ENCODE peak calls at places on chromosomes 4 and X, in seven cellular contexts. One of them, this sample, is unnamed. For H3K36me3, the result is how much of the 10 kb centered on the place peaks cover.

GRCh38 chr4:101846550-101846949 is 56.0 kb downstream of the BANK1 start:
- DNase-seq in left ventricle myocardium inferior: no peak
- DNase-seq in tibial artery: no peak
- DNase-seq in left lung: no peak
- DNase-seq in hepatocyte: no peak
- DNase-seq in astrocyte: no peak
- DNase-seq in upper lobe of right lung: no peak
- DNase-seq in this sample: no peak

GRCh38 chr4:13535118-13535517 is 9.2 kb downstream of the NKX3-2 start:
- DNase-seq in hepatocyte: no peak
- DNase-seq in left lung: no peak
- DNase-seq in astrocyte: no peak
- DNase-seq in upper lobe of right lung: no peak
- DNase-seq in tibial artery: no peak
- DNase-seq in left ventricle myocardium inferior: no peak
- DNase-seq in this sample: no peak

GRCh38 chrX:40272141-40272540 is 174.4 kb upstream of the BCOR start:
- DNase-seq in hepatocyte: no peak
- DNase-seq in upper lobe of right lung: no peak
- DNase-seq in left lung: no peak
- DNase-seq in tibial artery: no peak
- DNase-seq in astrocyte: peak
- DNase-seq in left ventricle myocardium inferior: no peak
- DNase-seq in this sample: no peak

GRCh38 chr4:155444695-155445094 is 67.9 kb upstream of the MAP9 start:
- DNase-seq in left lung: no peak
- DNase-seq in astrocyte: no peak
- DNase-seq in hepatocyte: no peak
- DNase-seq in upper lobe of right lung: no peak
- DNase-seq in left ventricle myocardium inferior: no peak
- DNase-seq in tibial artery: no peak
- DNase-seq in this sample: no peak

GRCh38 chr4:8378101-8378724 is 62.3 kb downstream of the ACOX3 start:
- DNase-seq in left ventricle myocardium inferior: peak
- DNase-seq in upper lobe of right lung: no peak
- DNase-seq in tibial artery: no peak
- DNase-seq in left lung: peak
- DNase-seq in hepatocyte: no peak
- DNase-seq in astrocyte: no peak
- DNase-seq in this sample: no peak

GRCh38 chrX:10548681-10549080 is 71.7 kb downstream of the MID1 start:
- DNase-seq in hepatocyte: no peak
- DNase-seq in left ventricle myocardium inferior: no peak
- DNase-seq in left lung: no peak
- DNase-seq in astrocyte: no peak
- DNase-seq in upper lobe of right lung: no peak
- DNase-seq in tibial artery: no peak
- DNase-seq in this sample: no peak

GRCh38 chrX:79259073-79259689 is 108.0 kb downstream of the ITM2A start:
- DNase-seq in left ventricle myocardium inferior: no peak
- DNase-seq in astrocyte: no peak
- DNase-seq in tibial artery: no peak
- DNase-seq in hepatocyte: no peak
- DNase-seq in left lung: no peak
- DNase-seq in upper lobe of right lung: no peak
- DNase-seq in this sample: no peak

GRCh38 chr4:40269133-40269532 is 66.0 kb upstream of the CHRNA9 start:
- DNase-seq in upper lobe of right lung: no peak
- DNase-seq in astrocyte: no peak
- DNase-seq in left lung: no peak
- DNase-seq in left ventricle myocardium inferior: no peak
- DNase-seq in hepatocyte: no peak
- DNase-seq in tibial artery: no peak
- DNase-seq in this sample: no peak

GRCh38 chrX:7574325-7574724 is 268.6 kb upstream of the VCX start:
- DNase-seq in left ventricle myocardium inferior: no peak
- DNase-seq in upper lobe of right lung: no peak
- DNase-seq in astrocyte: no peak
- DNase-seq in tibial artery: no peak
- DNase-seq in hepatocyte: peak
- DNase-seq in left lung: no peak
- DNase-seq in this sample: no peak

GRCh38 chr4:7004331-7004730 is 38.8 kb upstream of the TADA2B start:
- DNase-seq in left ventricle myocardium inferior: no peak
- DNase-seq in left lung: no peak
- DNase-seq in upper lobe of right lung: no peak
- DNase-seq in tibial artery: no peak
- DNase-seq in hepatocyte: no peak
- DNase-seq in astrocyte: peak
- DNase-seq in this sample: peak

GRCh38 chr4:57077550-57078311 is 32.5 kb downstream of the IGFBP7 start:
- DNase-seq in hepatocyte: no peak
- DNase-seq in left ventricle myocardium inferior: no peak
- DNase-seq in left lung: no peak
- DNase-seq in upper lobe of right lung: no peak
- DNase-seq in tibial artery: no peak
- DNase-seq in astrocyte: peak
- DNase-seq in this sample: no peak

GRCh38 chrX:49172280-49172780 is 632 bp downstream of the PLP2 start:
- DNase-seq in upper lobe of right lung: peak
- DNase-seq in left lung: peak
- DNase-seq in tibial artery: peak
- DNase-seq in left ventricle myocardium inferior: peak
- DNase-seq in astrocyte: peak
- DNase-seq in hepatocyte: peak
- DNase-seq in this sample: peak

GRCh38 chr4:47383829-47384427 is 79.6 kb downstream of the COMMD8 start:
- DNase-seq in left lung: no peak
- DNase-seq in left ventricle myocardium inferior: no peak
- DNase-seq in astrocyte: peak
- DNase-seq in tibial artery: no peak
- DNase-seq in hepatocyte: peak
- DNase-seq in upper lobe of right lung: no peak
- DNase-seq in this sample: no peak

GRCh38 chrX:72027024-72027913 is 104.4 kb downstream of the RTL5 start:
- DNase-seq in upper lobe of right lung: no peak
- DNase-seq in left lung: no peak
- DNase-seq in astrocyte: no peak
- DNase-seq in tibial artery: no peak
- DNase-seq in hepatocyte: no peak
- DNase-seq in left ventricle myocardium inferior: no peak
- DNase-seq in this sample: no peak

GRCh38 chr4:37770016-37770415 is 56.5 kb upstream of the PGM2 start:
- DNase-seq in upper lobe of right lung: no peak
- DNase-seq in left ventricle myocardium inferior: no peak
- DNase-seq in astrocyte: peak
- DNase-seq in left lung: no peak
- DNase-seq in tibial artery: no peak
- DNase-seq in hepatocyte: no peak
- DNase-seq in this sample: no peak

GRCh38 chrX:39905946-39906345 is 191.8 kb downstream of the BCOR start:
- DNase-seq in upper lobe of right lung: no peak
- DNase-seq in astrocyte: no peak
- DNase-seq in hepatocyte: no peak
- DNase-seq in left lung: no peak
- DNase-seq in left ventricle myocardium inferior: no peak
- DNase-seq in tibial artery: no peak
- DNase-seq in this sample: no peak

GRCh38 chrX:29858714-29859113 is 356.6 kb upstream of the MAGEB2 start:
- DNase-seq in hepatocyte: no peak
- DNase-seq in left ventricle myocardium inferior: no peak
- DNase-seq in upper lobe of right lung: no peak
- DNase-seq in left lung: no peak
- DNase-seq in tibial artery: no peak
- DNase-seq in astrocyte: peak
- DNase-seq in this sample: peak

GRCh38 chr4:138609943-138610350 is 367.8 kb upstream of the SLC7A11 start:
- DNase-seq in left lung: no peak
- DNase-seq in hepatocyte: no peak
- DNase-seq in astrocyte: peak
- DNase-seq in left ventricle myocardium inferior: no peak
- DNase-seq in upper lobe of right lung: no peak
- DNase-seq in tibial artery: no peak
- DNase-seq in this sample: peak

GRCh38 chrX:11888421-11888820 is 130.4 kb downstream of the MSL3 start:
- DNase-seq in hepatocyte: no peak
- DNase-seq in astrocyte: no peak
- DNase-seq in left ventricle myocardium inferior: no peak
- DNase-seq in left lung: no peak
- DNase-seq in upper lobe of right lung: no peak
- DNase-seq in tibial artery: no peak
- DNase-seq in this sample: no peak

DNA sequence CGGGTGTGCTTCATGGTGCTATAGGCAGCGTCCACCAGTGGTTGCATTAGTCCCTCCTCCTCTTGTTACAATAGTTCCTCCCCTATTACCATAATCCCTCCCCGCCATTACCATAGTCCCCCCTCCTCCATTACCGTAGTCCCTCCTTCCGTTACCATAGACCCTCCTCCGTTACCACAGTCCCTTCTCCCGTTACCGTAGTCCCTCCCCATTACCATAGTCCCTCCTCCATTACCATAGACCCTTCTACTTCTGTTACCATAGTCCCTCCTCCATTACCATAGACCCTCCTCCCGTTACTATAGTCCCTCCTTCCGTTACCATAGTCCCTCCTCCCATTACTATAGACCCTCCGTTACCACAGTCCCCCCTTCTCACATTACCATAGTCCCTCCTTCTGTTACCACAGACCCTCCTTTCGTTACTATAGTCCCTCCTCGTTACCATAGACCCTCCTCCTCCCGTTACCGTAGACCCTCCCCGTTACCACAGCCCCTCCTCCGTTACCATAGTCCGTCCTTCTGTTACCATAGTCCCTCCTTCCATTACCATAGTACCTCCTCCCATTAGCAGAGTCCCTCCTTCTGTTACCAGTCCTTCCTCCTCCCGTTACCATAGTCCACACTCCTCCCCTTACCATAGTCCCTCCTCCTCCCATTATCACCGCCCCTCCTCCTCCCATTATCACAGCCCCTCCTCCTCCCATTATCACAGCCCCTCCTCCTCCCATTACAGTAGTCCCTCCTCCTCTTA is 129.6 kb downstream of the DHRSX start:
- DNase-seq in left ventricle myocardium inferior: no peak
- DNase-seq in tibial artery: no peak
- DNase-seq in hepatocyte: no peak
- DNase-seq in left lung: no peak
- DNase-seq in astrocyte: peak
- DNase-seq in upper lobe of right lung: no peak
- DNase-seq in this sample: no peak
- TF ChIP-seq CTCF in left ventricle myocardium inferior: no peak
- TF ChIP-seq CTCF in tibial artery: no peak
- TF ChIP-seq CTCF in hepatocyte: no peak
- TF ChIP-seq CTCF in left lung: no peak
- TF ChIP-seq CTCF in astrocyte: no peak
- TF ChIP-seq CTCF in upper lobe of right lung: no peak
- TF ChIP-seq CTCF in this sample: no peak

DNA sequence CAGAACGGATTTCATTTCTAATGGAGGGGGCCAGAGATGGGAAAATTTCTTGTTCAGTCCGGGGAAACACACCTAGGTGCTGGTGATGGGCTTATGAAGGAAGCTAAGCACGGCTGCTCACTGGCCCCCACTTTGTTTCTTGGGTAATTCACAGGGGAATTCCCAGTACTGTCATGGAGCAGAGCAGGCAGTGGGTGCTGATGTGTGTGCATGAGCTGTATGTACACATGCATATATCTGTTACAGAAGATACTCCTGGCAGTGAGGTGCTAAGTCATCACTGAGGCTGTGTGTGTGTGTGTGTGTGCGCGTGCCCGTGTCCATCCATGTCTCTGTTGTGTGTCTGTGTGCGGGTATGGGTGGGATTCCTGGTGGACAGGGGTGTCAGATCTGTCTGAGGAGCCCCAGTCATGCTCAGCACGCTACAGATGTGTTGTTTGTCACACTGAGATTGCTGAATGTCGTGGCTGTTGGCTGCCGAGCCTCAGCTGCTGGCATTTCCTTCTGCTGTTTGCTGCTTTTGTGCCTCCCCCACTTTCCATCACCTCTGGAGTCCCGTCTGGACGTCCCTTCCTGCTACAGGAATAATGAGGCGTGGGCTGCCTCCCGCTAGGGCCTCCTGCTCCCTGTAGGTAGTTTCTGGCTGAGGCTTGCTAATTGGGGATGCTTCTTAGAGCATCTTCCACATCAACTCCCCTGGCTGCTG is 53.3 kb downstream of the JADE1 start:
- DNase-seq in left lung: no peak
- DNase-seq in hepatocyte: no peak
- DNase-seq in left ventricle myocardium inferior: no peak
- DNase-seq in astrocyte: peak
- DNase-seq in tibial artery: no peak
- DNase-seq in upper lobe of right lung: no peak
- DNase-seq in this sample: no peak
- H3K36me3 ChIP-seq in left lung: half or more
- H3K36me3 ChIP-seq in hepatocyte: under half
- H3K36me3 ChIP-seq in left ventricle myocardium inferior: half or more
- H3K36me3 ChIP-seq in astrocyte: under half
- H3K36me3 ChIP-seq in tibial artery: half or more
- H3K36me3 ChIP-seq in upper lobe of right lung: under half
- H3K36me3 ChIP-seq in this sample: under half

GRCh38 chr4:151322565-151322964 is 2.8 kb downstream of the SH3D19 start:
- DNase-seq in left lung: no peak
- DNase-seq in left ventricle myocardium inferior: no peak
- DNase-seq in hepatocyte: no peak
- DNase-seq in astrocyte: peak
- DNase-seq in upper lobe of right lung: no peak
- DNase-seq in tibial artery: no peak
- DNase-seq in this sample: peak
- H3K4me3 ChIP-seq in left lung: no peak
- H3K4me3 ChIP-seq in left ventricle myocardium inferior: peak
- H3K4me3 ChIP-seq in hepatocyte: peak
- H3K4me3 ChIP-seq in astrocyte: no peak
- H3K4me3 ChIP-seq in upper lobe of right lung: peak
- H3K4me3 ChIP-seq in tibial artery: peak
- H3K4me3 ChIP-seq in this sample: no peak

DNA sequence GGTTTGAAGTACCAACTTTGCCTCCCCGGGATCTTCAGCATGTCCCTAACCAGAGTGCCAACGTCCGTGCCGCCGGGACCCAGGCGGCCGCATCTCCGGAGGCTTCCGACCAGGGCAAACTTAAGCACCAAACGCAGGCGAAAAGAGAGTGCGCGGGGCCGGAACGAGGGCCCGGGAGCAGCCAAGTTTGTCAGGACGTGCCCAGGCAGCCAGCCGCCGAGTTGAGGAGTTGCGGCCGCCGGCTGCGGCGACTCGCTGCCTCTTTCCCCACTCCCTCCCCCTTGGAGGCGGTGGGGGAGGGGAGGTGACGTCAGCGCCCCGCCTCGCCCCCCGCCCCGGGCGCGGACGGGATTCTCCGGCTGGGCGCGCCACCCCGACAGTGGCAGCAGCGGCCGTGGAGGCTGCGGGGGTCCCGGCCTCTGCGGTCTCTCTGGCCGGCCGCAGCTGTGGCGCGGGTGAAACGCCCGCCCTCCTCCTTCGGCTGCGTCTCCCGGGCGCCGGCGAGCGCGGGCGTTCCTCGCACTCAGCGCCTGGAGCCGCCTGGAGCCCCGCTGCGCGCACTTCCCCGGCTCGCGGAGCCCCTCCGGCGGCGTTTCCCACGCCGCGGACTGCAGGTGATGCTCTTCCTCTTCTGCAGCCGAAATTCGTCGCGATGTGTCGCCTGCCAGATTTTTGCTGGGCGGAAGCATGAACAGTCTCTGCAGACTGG is 2.9 kb upstream of the FAT1 start:
- DNase-seq in tibial artery: peak
- DNase-seq in left ventricle myocardium inferior: peak
- DNase-seq in hepatocyte: peak
- DNase-seq in left lung: peak
- DNase-seq in astrocyte: peak
- DNase-seq in upper lobe of right lung: peak
- DNase-seq in this sample: no peak
- TF ChIP-seq CTCF in tibial artery: no peak
- TF ChIP-seq CTCF in left ventricle myocardium inferior: no peak
- TF ChIP-seq CTCF in hepatocyte: peak
- TF ChIP-seq CTCF in left lung: no peak
- TF ChIP-seq CTCF in astrocyte: no peak
- TF ChIP-seq CTCF in upper lobe of right lung: no peak
- TF ChIP-seq CTCF in this sample: peak